ENCODE peak calls at places on chromosomes 2 and 18, in five cellular contexts. S, B, M, J and D are unnamed samples.

GRCh38 chr18:68314403-68314802 is 400.5 kb downstream of the TMX3 start:
- DNase-seq in B (no peak), M (no peak), S (no peak), J (no peak), D (no peak)

GRCh38 chr2:53202063-53202462 is 565.5 kb upstream of the CHAC2 start:
- DNase-seq in S (no peak), M (peak; percentile 58), J (no peak), B (peak; percentile 69), D (no peak)

GRCh38 chr2:164954954-164955701 is at the start of gene SLC38A11:
- DNase-seq in B (no peak), M (no peak), J (no peak), S (no peak), D (no peak)

GRCh38 chr2:196225213-196225612 is 53.8 kb upstream of the STK17B start:
- DNase-seq in B (no peak), S (no peak), J (no peak), M (no peak), D (no peak)

GRCh38 chr2:38697116-38697840 is 31.4 kb downstream of the GALM start:
- DNase-seq in J (no peak), M (no peak), B (peak; percentile 58), S (no peak), D (no peak)

GRCh38 chr2:57207191-57207590 is 839.4 kb upstream of the VRK2 start:
- DNase-seq in S (no peak), J (no peak), M (no peak), B (no peak), D (no peak)

GRCh38 chr2:127165539-127165935 is 54.6 kb downstream of the CYP27C1 start:
- DNase-seq in M (no peak), S (no peak), B (no peak), J (no peak), D (no peak)

GRCh38 chr2:240351826-240352426 is 83.5 kb upstream of the GPC1 start:
- DNase-seq in S (no peak), B (no peak), J (no peak), M (no peak), D (no peak)

GRCh38 chr18:12754511-12754910 is 51.7 kb downstream of the PSMG2 start:
- DNase-seq in J (no peak), S (no peak), M (no peak), B (no peak), D (no peak)

GRCh38 chr2:124254621-124255020 is 229.5 kb downstream of the CNTNAP5 start:
- DNase-seq in J (no peak), B (no peak), S (no peak), M (no peak), D (no peak)

GRCh38 chr2:224576098-224576715 is 9.0 kb downstream of the CUL3 start:
- DNase-seq in B (no peak), S (no peak), M (no peak), J (no peak), D (no peak)

GRCh38 chr2:41729800-41730364 is 317.9 kb upstream of the PKDCC start:
- DNase-seq in M (no peak), S (no peak), J (no peak), B (no peak), D (no peak)

GRCh38 chr18:36099311-36099710 is 29.8 kb downstream of the SLC39A6 start:
- DNase-seq in J (no peak), S (no peak), M (no peak), B (no peak), D (no peak)

GRCh38 chr18:59272971-59273935 is at the start of gene RAX:
- DNase-seq in J (no peak), B (no peak), S (no peak), M (no peak), D (no peak)

GRCh38 chr18:70431203-70431624 is 142.4 kb downstream of the SOCS6 start:
- DNase-seq in M (no peak), S (no peak), J (no peak), B (no peak), D (no peak)

GRCh38 chr18:29145993-29146539 is 969.1 kb upstream of the CDH2 start:
- DNase-seq in B (no peak), S (no peak), M (no peak), J (no peak), D (no peak)

GRCh38 chr18:5900249-5900648 is 4.9 kb upstream of the TMEM200C start:
- DNase-seq in B (no peak), M (no peak), S (no peak), J (no peak), D (no peak)

GRCh38 chr2:206201075-206201848 is 41.6 kb downstream of the EEF1B2 start:
- DNase-seq in M (no peak), S (no peak), B (no peak), J (no peak), D (no peak)

GRCh38 chr2:234958746-234959395 is 7.1 kb downstream of the SH3BP4 start:
- DNase-seq in B (no peak), J (no peak), S (no peak), M (no peak), D (no peak)

GRCh38 chr2:20586379-20586715 is 64.6 kb downstream of the HS1BP3 start:
- DNase-seq in M (no peak), S (no peak), J (no peak), B (no peak), D (no peak)

GRCh38 chr2:222448806-222449205 is 24.5 kb downstream of the SGPP2 start:
- DNase-seq in J (no peak), M (peak; percentile 53), B (no peak), S (no peak), D (no peak)

GRCh38 chr2:99085400-99085799 is 56.1 kb upstream of the C2orf15 start:
- DNase-seq in M (no peak), B (no peak), S (no peak), J (no peak), D (no peak)

GRCh38 chr2:34003795-34004194 is 404.7 kb upstream of the FAM98A start:
- DNase-seq in J (no peak), B (no peak), M (no peak), S (no peak), D (no peak)

GRCh38 chr2:54666131-54666637 is 57.3 kb upstream of the EML6 start:
- DNase-seq in M (no peak), S (no peak), B (no peak), J (no peak), D (no peak)

GRCh38 chr2:168825149-168825548 is 22.7 kb downstream of the NOSTRIN start:
- DNase-seq in B (no peak), J (no peak), S (no peak), M (no peak), D (no peak)

GRCh38 chr2:230885467-230886130 is 20.9 kb downstream of the ITM2C start:
- DNase-seq in B (no peak), M (no peak), J (no peak), S (no peak), D (peak; percentile 71)

GRCh38 chr2:65434592-65435241 is 2.3 kb upstream of the SPRED2 start:
- DNase-seq in M (no peak), B (no peak), S (no peak), J (no peak), D (no peak)

GRCh38 chr2:68318686-68319396 is 908 bp downstream of the CNRIP1 start:
- DNase-seq in B (no peak), M (no peak), J (no peak), S (peak; percentile 43), D (peak; percentile 31)

GRCh38 chr2:203869207-203869606 is 1.6 kb downstream of the CTLA4 start:
- DNase-seq in J (no peak), B (no peak), M (no peak), S (no peak), D (no peak)

GRCh38 chr2:43488737-43489136 is 107.1 kb downstream of the THADA start:
- DNase-seq in B (no peak), J (no peak), M (no peak), S (no peak), D (no peak)

GRCh38 chr2:221554769-221555510 is 17.2 kb downstream of the EPHA4 start:
- DNase-seq in M (no peak), S (no peak), J (no peak), B (no peak), D (no peak)

GRCh38 chr2:236127010-236127409 is 41.2 kb downstream of the GBX2 start:
- DNase-seq in S (no peak), J (no peak), M (no peak), B (no peak), D (no peak)

GRCh38 chr2:38720613-38721241 is 30.4 kb downstream of the SRSF7 start:
- DNase-seq in M (peak; percentile 88), S (no peak), B (peak; percentile 60), J (no peak), D (no peak)